ENCODE peak calls at places on chromosome 1, in ten cellular contexts. Z, T, K, C, M, B, F, Y, N and O are unnamed samples.
A peak's percentile ranks its signal among the peaks of the same experiment; 100 is the strongest.

GRCh38 chr1:154434346-154435075 is 29.4 kb downstream of the IL6R start:
- DNase-seq in Y (no peak), N (no peak), Z (no peak), K (no peak), F (no peak), M (no peak), T (peak; percentile 87), B (peak; percentile 37), C (no peak), O (no peak)

GRCh38 chr1:104878203-104878911 is 1128.7 kb downstream of the AMY1C start:
- DNase-seq in K (no peak), F (no peak), T (no peak), Z (no peak), Y (no peak), C (no peak), N (no peak), B (no peak), M (no peak), O (no peak)

GRCh38 chr1:182662121-182662890 is 22.1 kb downstream of the RGS8 start:
- DNase-seq in Z (no peak), K (no peak), B (no peak), M (no peak), F (no peak), Y (no peak), N (no peak), T (no peak), C (no peak), O (no peak)

GRCh38 chr1:119115301-119115700 is 25.2 kb downstream of the WARS2 start:
- DNase-seq in C (no peak), F (peak; percentile 51), N (no peak), T (no peak), M (no peak), Z (no peak), K (no peak), B (no peak), Y (no peak), O (no peak)

GRCh38 chr1:214004014-214004413 is 16.2 kb downstream of the PROX1 start:
- DNase-seq in K (no peak), T (no peak), C (no peak), Z (no peak), N (no peak), B (no peak), M (peak; percentile 55), F (peak; percentile 26), Y (no peak), O (no peak)

GRCh38 chr1:10905841-10906655 is 106.4 kb upstream of the TARDBP start:
- DNase-seq in F (no peak), T (no peak), B (no peak), C (no peak), Z (no peak), M (peak; percentile 19), Y (no peak), N (no peak), K (no peak), O (no peak)

GRCh38 chr1:31765041-31765467 is 914 bp upstream of the ADGRB2 start:
- DNase-seq in C (peak; percentile 65), F (peak; percentile 47), T (no peak), B (peak; percentile 73), K (no peak), N (no peak), Z (no peak), M (no peak), Y (no peak), O (no peak)

GRCh38 chr1:58732087-58732486 is 32.2 kb upstream of the MYSM1 start:
- DNase-seq in M (no peak), Y (no peak), T (peak; percentile 97), N (peak; percentile 47), B (no peak), C (no peak), F (no peak), K (no peak), Z (no peak), O (no peak)

GRCh38 chr1:228938248-228938891 is 203.1 kb downstream of the RHOU start:
- DNase-seq in C (no peak), T (no peak), K (no peak), N (no peak), Y (peak; percentile 18), F (peak; percentile 11), Z (no peak), B (no peak), M (no peak), O (no peak)

GRCh38 chr1:59298178-59298583 is 1.3 kb downstream of the FGGY start:
- DNase-seq in F (no peak), M (no peak), N (no peak), K (no peak), Y (no peak), C (no peak), Z (no peak), T (peak; percentile 55), B (no peak), O (no peak)

GRCh38 chr1:225114354-225114995 is 185.0 kb downstream of the DNAH14 start:
- DNase-seq in T (no peak), K (no peak), C (no peak), Y (no peak), M (no peak), B (no peak), F (no peak), Z (no peak), N (no peak), O (no peak)

GRCh38 chr1:26539722-26540121 is 10.2 kb downstream of the RPS6KA1 start:
- DNase-seq in B (no peak), T (no peak), N (no peak), K (no peak), M (no peak), Z (no peak), C (no peak), Y (no peak), F (no peak), O (no peak)

GRCh38 chr1:18957136-18957521 is 653 bp upstream of the IFFO2 start:
- DNase-seq in Z (no peak), C (no peak), F (no peak), Y (peak; percentile 29), B (no peak), N (no peak), K (no peak), T (no peak), M (peak; percentile 46), O (no peak)

GRCh38 chr1:161176468-161177111 is 717 bp downstream of the B4GALT3 start:
- DNase-seq in C (no peak), Y (no peak), M (no peak), T (no peak), B (peak; percentile 44), K (no peak), N (no peak), Z (no peak), F (no peak), O (no peak)

GRCh38 chr1:58926177-58926576 is 142.3 kb upstream of the JUN start:
- DNase-seq in B (no peak), M (no peak), C (no peak), Y (no peak), K (no peak), Z (no peak), T (no peak), F (no peak), N (no peak), O (no peak)

GRCh38 chr1:228363686-228364067 is 43.0 kb downstream of the TRIM11 start:
- DNase-seq in Z (peak; percentile 27), Y (no peak), F (no peak), C (no peak), M (no peak), B (no peak), T (no peak), K (no peak), N (no peak), O (peak; percentile 26)

GRCh38 chr1:74523873-74524480 is 11.6 kb upstream of the LRRC53 start:
- DNase-seq in B (no peak), M (no peak), T (no peak), F (no peak), Z (no peak), N (no peak), C (no peak), K (no peak), Y (no peak), O (no peak)

GRCh38 chr1:116321766-116322175 is 51.3 kb upstream of the ATP1A1 start:
- DNase-seq in Z (no peak), T (no peak), C (no peak), Y (no peak), B (no peak), M (no peak), K (no peak), F (no peak), N (no peak), O (no peak)

GRCh38 chr1:30901798-30902652 is 6.5 kb downstream of the SDC3 start:
- DNase-seq in T (no peak), K (no peak), B (no peak), M (no peak), C (no peak), Z (no peak), Y (no peak), F (no peak), N (no peak), O (no peak)

GRCh38 chr1:233998926-233999325 is 94.5 kb downstream of the SLC35F3 start:
- DNase-seq in Z (no peak), K (no peak), T (no peak), Y (no peak), B (no peak), C (no peak), M (peak; percentile 76), N (no peak), F (peak; percentile 12), O (no peak)